ENCODE peak calls at places on chromosomes 12 and 14, in five cellular contexts. Q, G, W, H and C are unnamed samples.

GRCh38 chr12:54891717-54892478 is 37.6 kb downstream of the MUCL1 start:
- DNase-seq in Q (peak), G (no peak), W (no peak), H (no peak), C (no peak)

GRCh38 chr12:57844725-57845477 is 1.6 kb downstream of the CTDSP2 start:
- DNase-seq in Q (peak), G (peak), W (peak), H (peak), C (peak)

GRCh38 chr14:26004342-26004741 is 593.5 kb downstream of the NOVA1 start:
- DNase-seq in Q (no peak), G (no peak), W (no peak), H (no peak), C (no peak)

GRCh38 chr12:47828967-47829482 is 9.3 kb upstream of the HDAC7 start:
- DNase-seq in Q (peak), G (peak), W (peak), H (no peak), C (peak)

GRCh38 chr14:22422238-22422637 is 166.8 kb downstream of the DAD1 start:
- DNase-seq in Q (no peak), G (no peak), W (no peak), H (no peak), C (no peak)

GRCh38 chr12:51048601-51049369 is 658 bp downstream of the LETMD1 start:
- DNase-seq in Q (no peak), G (no peak), W (no peak), H (no peak), C (peak)

GRCh38 chr12:90211017-90211416 is 502.4 kb upstream of the ATP2B1 start:
- DNase-seq in Q (no peak), G (no peak), W (no peak), H (no peak), C (peak)

GRCh38 chr12:28771961-28772360 is 377.1 kb upstream of the FAR2 start:
- DNase-seq in Q (no peak), G (no peak), W (no peak), H (no peak), C (no peak)

GRCh38 chr14:94062344-94062904 is 18.6 kb downstream of the DDX24 start:
- DNase-seq in Q (no peak), G (no peak), W (peak), H (no peak), C (peak)

GRCh38 chr14:51442513-51443175 is 202.6 kb downstream of the TMX1 start:
- DNase-seq in Q (no peak), G (no peak), W (no peak), H (no peak), C (peak)

GRCh38 chr14:35858521-35859209 is 32.5 kb downstream of the BRMS1L start:
- DNase-seq in Q (no peak), G (no peak), W (no peak), H (no peak), C (peak)

GRCh38 chr14:105159344-105159743 is 9.2 kb downstream of the JAG2 start:
- DNase-seq in Q (no peak), G (no peak), W (no peak), H (no peak), C (no peak)

GRCh38 chr14:101228949-101229541 is 325.5 kb upstream of the RTL1 start:
- DNase-seq in Q (no peak), G (peak), W (peak), H (no peak), C (no peak)

GRCh38 chr12:122835693-122836026 is 403 bp downstream of the HIP1R start:
- DNase-seq in Q (peak), G (peak), W (peak), H (no peak), C (no peak)

GRCh38 chr14:51652168-51653095 is 722 bp downstream of the FRMD6 start:
- DNase-seq in Q (peak), G (peak), W (peak), H (no peak), C (no peak)

GRCh38 chr14:55579724-55580400 is at the start of gene KTN1:
- DNase-seq in Q (peak), G (peak), W (peak), H (peak), C (peak)

GRCh38 chr12:104460973-104461693 is 4.4 kb downstream of the CHST11 start:
- DNase-seq in Q (no peak), G (no peak), W (peak), H (no peak), C (no peak)

GRCh38 chr12:67193705-67194104 is 75.5 kb upstream of the CAND1 start:
- DNase-seq in Q (no peak), G (no peak), W (no peak), H (no peak), C (peak)

GRCh38 chr14:57533214-57533613 is 39.6 kb upstream of the CCDC198 start:
- DNase-seq in Q (no peak), G (no peak), W (no peak), H (no peak), C (peak)

GRCh38 chr14:66745078-66745477 is 237.1 kb downstream of the GPHN start:
- DNase-seq in Q (no peak), G (no peak), W (no peak), H (no peak), C (no peak)

GRCh38 chr14:66752109-66752508 is 244.2 kb downstream of the GPHN start:
- DNase-seq in Q (no peak), G (no peak), W (no peak), H (peak), C (no peak)

GRCh38 chr14:66746316-66747006 is 238.5 kb downstream of the GPHN start:
- DNase-seq in Q (no peak), G (no peak), W (no peak), H (no peak), C (peak)
- TF ChIP-seq CTCF in Q (peak), G (peak), W (no peak), H (peak), C (peak)

DNA sequence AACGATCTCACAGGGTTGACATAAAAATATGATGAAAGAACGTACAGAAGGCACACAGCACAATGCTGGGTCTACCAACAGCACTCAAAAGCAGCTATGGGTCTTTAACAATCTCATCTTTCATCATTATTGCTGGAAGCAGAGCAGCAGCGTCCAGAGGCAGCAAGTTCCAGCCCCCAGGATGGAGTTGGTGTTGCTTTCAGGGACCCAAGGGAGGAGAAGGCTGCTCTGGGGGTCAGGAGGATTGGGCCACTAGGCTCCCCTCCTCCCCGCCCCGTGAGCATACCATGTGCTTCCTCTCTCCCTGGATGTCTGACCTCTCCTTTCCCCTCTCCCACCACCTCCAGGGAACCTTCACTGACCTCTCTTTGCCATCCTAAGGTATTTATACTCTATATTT is 13.3 kb downstream of the KCTD10 start:
- DNase-seq in Q (no peak), G (no peak), W (no peak), H (no peak), C (peak)
- H3K4me3 ChIP-seq in Q (no peak), G (no peak), W (no peak), H (no peak), C (peak)

GRCh38 chr14:80208426-80208950 is 2.8 kb downstream of the DIO2 start:
- DNase-seq in Q (no peak), G (no peak), W (no peak), H (no peak), C (no peak)

GRCh38 chr14:80200093-80200492 is 11.2 kb downstream of the DIO2 start:
- DNase-seq in Q (no peak), G (no peak), W (no peak), H (no peak), C (no peak)

GRCh38 chr14:80206351-80206750 is 5.0 kb downstream of the DIO2 start:
- DNase-seq in Q (no peak), G (no peak), W (no peak), H (no peak), C (no peak)

GRCh38 chr14:80202888-80203562 is 8.3 kb downstream of the DIO2 start:
- DNase-seq in Q (no peak), G (peak), W (no peak), H (no peak), C (peak)
- TF ChIP-seq CTCF in Q (peak), G (no peak), W (no peak), H (peak), C (peak)

GRCh38 chr12:21826549-21826940 is 52.0 kb upstream of the KCNJ8 start:
- DNase-seq in Q (no peak), G (no peak), W (no peak), H (no peak), C (no peak)

GRCh38 chr12:21827135-21827534 is 52.6 kb upstream of the KCNJ8 start:
- DNase-seq in Q (no peak), G (no peak), W (no peak), H (no peak), C (no peak)

GRCh38 chr12:21828779-21829178 is 54.3 kb upstream of the KCNJ8 start:
- DNase-seq in Q (no peak), G (peak), W (peak), H (no peak), C (peak)

GRCh38 chr12:21825924-21826548 is 51.5 kb upstream of the KCNJ8 start:
- DNase-seq in Q (no peak), G (no peak), W (no peak), H (no peak), C (peak)

DNA sequence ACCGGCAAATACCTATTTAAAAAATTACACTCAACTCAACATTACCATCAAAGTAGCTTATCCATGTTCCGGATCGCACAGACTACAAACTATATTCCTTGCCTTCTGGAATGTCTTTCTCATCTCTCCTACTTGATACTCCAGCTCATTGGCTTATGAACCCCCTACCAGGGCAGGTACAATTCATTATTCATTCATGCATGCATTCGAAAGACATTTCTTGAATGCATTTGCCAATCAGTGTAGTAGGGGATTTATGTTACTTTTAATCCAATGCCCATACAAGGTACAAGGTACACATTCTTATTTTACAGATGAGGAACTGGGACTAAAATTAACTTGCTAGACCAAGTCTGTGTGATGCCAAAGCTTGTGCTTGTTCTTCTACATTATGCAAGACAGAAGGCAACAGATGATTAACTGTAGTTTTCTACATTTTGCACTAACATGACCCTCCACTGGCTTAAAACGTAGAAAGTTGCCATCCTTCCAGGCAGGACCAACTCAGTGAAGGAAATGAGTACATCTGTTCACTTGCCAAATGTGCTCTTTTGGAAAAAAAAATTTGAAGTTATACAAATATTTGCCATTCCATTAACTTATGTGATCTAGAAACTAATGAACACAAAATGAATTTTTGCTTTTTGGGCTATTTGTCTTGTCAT is 53.7 kb upstream of the KCNJ8 start:
- DNase-seq in Q (no peak), G (no peak), W (no peak), H (no peak), C (peak)
- H3K4me3 ChIP-seq in Q (no peak), G (no peak), W (no peak), H (no peak), C (no peak)

GRCh38 chr12:6818246-6819006 is 3.2 kb upstream of the GPR162 start:
- DNase-seq in Q (no peak), G (no peak), W (no peak), H (no peak), C (no peak)
- TF ChIP-seq CTCF in Q (no peak), G (no peak), W (no peak), H (no peak), C (no peak)

GRCh38 chr14:31966896-31967668 is 110.0 kb upstream of the ARHGAP5 start:
- DNase-seq in Q (no peak), G (no peak), W (no peak), H (no peak), C (no peak)
- H3K4me3 ChIP-seq in Q (no peak), G (no peak), W (no peak), H (no peak), C (no peak)

DNA sequence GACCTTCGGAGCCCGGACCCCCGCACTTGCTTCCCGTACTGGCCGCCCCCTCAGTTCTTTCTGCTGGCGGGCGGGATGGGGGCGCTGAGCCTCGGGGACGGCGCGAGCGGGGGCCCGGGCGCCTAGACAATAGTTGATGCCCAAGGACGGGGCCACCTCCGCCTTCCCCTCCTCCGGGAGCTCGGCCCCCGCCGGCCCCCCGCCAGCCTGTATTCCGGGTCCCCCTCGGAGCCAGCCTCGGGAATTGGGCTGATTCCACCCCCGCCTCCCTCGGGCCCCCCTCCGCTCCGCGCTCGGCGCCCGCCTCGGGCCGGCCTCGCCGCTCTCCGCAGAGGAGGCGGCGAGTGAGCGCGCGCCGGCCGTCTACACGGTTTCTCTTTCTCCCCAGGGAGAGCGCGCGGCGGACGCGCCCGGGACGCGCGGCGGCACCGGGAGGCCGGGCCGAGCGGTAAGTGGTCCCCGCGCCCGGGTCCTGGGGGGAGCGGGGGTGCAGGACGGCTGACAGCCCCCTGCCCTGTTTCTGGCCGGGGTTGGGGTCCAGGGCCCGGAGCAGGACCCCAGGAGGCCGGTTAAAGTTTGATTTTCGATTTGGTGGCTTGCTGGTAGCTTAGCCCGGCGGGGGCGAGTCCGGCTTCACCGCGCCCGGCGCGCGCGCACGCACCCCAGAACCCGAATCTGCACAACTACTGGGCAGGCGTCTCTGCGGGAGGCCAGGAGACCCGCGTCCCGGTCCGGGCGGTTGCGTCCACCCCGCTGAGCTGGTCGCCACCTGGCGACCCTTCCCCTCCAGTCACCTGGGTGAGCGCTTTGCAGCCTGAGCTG is 413.7 kb downstream of the PCNX1 start:
- DNase-seq in Q (peak), G (peak), W (peak), H (peak), C (peak)
- TF ChIP-seq CTCF in Q (no peak), G (no peak), W (no peak), H (no peak), C (no peak)

GRCh38 chr12:21775130-21775920 is 819 bp upstream of the KCNJ8 start:
- DNase-seq in Q (no peak), G (no peak), W (no peak), H (no peak), C (no peak)
- H3K4me3 ChIP-seq in Q (peak), G (peak), W (no peak), H (no peak), C (peak)